ENCODE peak calls at places on chromosomes 11 and 22, in six cellular contexts. C is GM23248, O is GM23338, I is MM.1S, P is PC-9, D is PC-3. L is an unnamed sample.

GRCh38 chr11:82775736-82776346 is 42.2 kb upstream of the FAM181B start:
- DNase-seq in C (peak; percentile 62), P (peak; percentile 50), D (peak; percentile 89), O (peak; percentile 81), I (peak; percentile 80), L (peak; percentile 59)

GRCh38 chr11:36364551-36364950 is 68.5 kb downstream of the PRR5L start:
- DNase-seq in I (no peak), D (peak; percentile 75), C (peak; percentile 36), O (no peak), P (no peak), L (no peak)

GRCh38 chr11:67357831-67358555 is 4.6 kb upstream of the POLD4 start:
- DNase-seq in I (no peak), D (peak; percentile 89), P (peak; percentile 59), C (peak; percentile 74), O (no peak), L (no peak)

GRCh38 chr11:44652901-44653644 is 73.7 kb upstream of the TSPAN18 start:
- DNase-seq in I (no peak), D (no peak), C (no peak), O (no peak), P (no peak), L (no peak)

GRCh38 chr22:48539261-48539660 is 1288.4 kb downstream of the BRD1 start:
- DNase-seq in D (no peak), C (no peak), O (no peak), I (no peak), P (no peak), L (no peak)

GRCh38 chr11:35210886-35211546 is 72.0 kb downstream of the CD44 start:
- DNase-seq in O (no peak), C (peak; percentile 42), P (no peak), I (no peak), D (no peak), L (no peak)

GRCh38 chr22:49021926-49022815 is 805.5 kb downstream of the BRD1 start:
- DNase-seq in D (no peak), I (no peak), C (no peak), O (no peak), P (no peak), L (no peak)

GRCh38 chr11:36380296-36381004 is 84.4 kb downstream of the PRR5L start:
- DNase-seq in I (no peak), C (no peak), D (no peak), P (no peak), O (no peak), L (no peak)

GRCh38 chr11:55852141-55852540 is 13.6 kb downstream of the OR5D16 start:
- DNase-seq in C (no peak), D (no peak), I (peak; percentile 37), P (no peak), O (no peak), L (no peak)

GRCh38 chr11:124970925-124971324 is 16.9 kb downstream of the CCDC15 start:
- DNase-seq in P (peak; percentile 1), I (peak; percentile 32), D (peak; percentile 76), O (peak; percentile 78), C (peak; percentile 47), L (peak; percentile 48)

GRCh38 chr11:44274404-44274803 is 35.5 kb downstream of the ALX4 start:
- DNase-seq in D (no peak), C (no peak), O (no peak), P (no peak), I (no peak), L (no peak)

GRCh38 chr11:64207247-64208085 is 945 bp downstream of the FERMT3 start:
- DNase-seq in I (no peak), P (no peak), O (peak; percentile 34), D (peak; percentile 22), C (peak; percentile 90), L (peak; percentile 2)

GRCh38 chr11:78202733-78203167 is 14.0 kb downstream of the USP35 start:
- DNase-seq in D (no peak), O (no peak), I (peak; percentile 53), P (no peak), C (no peak), L (no peak)

GRCh38 chr11:114159320-114159719 is 99.8 kb downstream of the ZBTB16 start:
- DNase-seq in I (no peak), D (peak; percentile 51), O (no peak), C (no peak), P (no peak), L (no peak)

GRCh38 chr22:48396785-48397530 is 1430.7 kb downstream of the BRD1 start:
- DNase-seq in O (peak; percentile 6), P (no peak), C (no peak), D (no peak), I (no peak), L (no peak)

GRCh38 chr11:10500757-10501684 is 40.0 kb downstream of the RNF141 start:
- DNase-seq in D (no peak), O (no peak), C (no peak), I (no peak), P (no peak), L (no peak)

GRCh38 chr11:89184021-89184420 is 6.3 kb downstream of the TYR start:
- DNase-seq in P (no peak), O (no peak), C (peak; percentile 87), D (peak; percentile 26), I (no peak), L (no peak)

GRCh38 chr22:23970816-23971482 is 3.3 kb downstream of the DDT start:
- DNase-seq in C (no peak), I (no peak), D (no peak), O (no peak), P (no peak), L (no peak)

GRCh38 chr22:49169074-49169744 is 658.5 kb downstream of the BRD1 start:
- DNase-seq in C (no peak), P (no peak), D (no peak), I (no peak), O (no peak), L (no peak)

GRCh38 chr11:69654660-69655478 is 13.9 kb downstream of the CCND1 start:
- DNase-seq in P (peak; percentile 81), I (no peak), D (peak; percentile 97), C (peak; percentile 70), O (peak; percentile 24), L (no peak)

GRCh38 chr11:11620251-11620965 is 1.4 kb downstream of the GALNT18 start:
- DNase-seq in P (no peak), O (peak; percentile 66), I (no peak), C (peak; percentile 50), D (peak; percentile 60), L (peak; percentile 67)

GRCh38 chr11:11070976-11071375 is 213.1 kb upstream of the ZBED5 start:
- DNase-seq in O (no peak), I (no peak), D (no peak), P (no peak), C (no peak), L (no peak)

GRCh38 chr11:15199693-15200092 is 85.0 kb downstream of the INSC start:
- DNase-seq in C (peak; percentile 81), D (peak; percentile 53), O (no peak), P (no peak), I (no peak), L (no peak)

GRCh38 chr22:46092646-46093410 is 57.5 kb upstream of the PPARA start:
- DNase-seq in D (no peak), O (no peak), C (peak; percentile 61), P (no peak), I (no peak), L (no peak)
- H3F3A ChIP-seq in D (peaks cover 4% of the 10 kb centered on the region), O (no peaks in the 10 kb centered on the region), C (peaks cover 74% of the 10 kb centered on the region), P (no peaks in the 10 kb centered on the region), I (no peaks in the 10 kb centered on the region), L (no peaks in the 10 kb centered on the region)

DNA sequence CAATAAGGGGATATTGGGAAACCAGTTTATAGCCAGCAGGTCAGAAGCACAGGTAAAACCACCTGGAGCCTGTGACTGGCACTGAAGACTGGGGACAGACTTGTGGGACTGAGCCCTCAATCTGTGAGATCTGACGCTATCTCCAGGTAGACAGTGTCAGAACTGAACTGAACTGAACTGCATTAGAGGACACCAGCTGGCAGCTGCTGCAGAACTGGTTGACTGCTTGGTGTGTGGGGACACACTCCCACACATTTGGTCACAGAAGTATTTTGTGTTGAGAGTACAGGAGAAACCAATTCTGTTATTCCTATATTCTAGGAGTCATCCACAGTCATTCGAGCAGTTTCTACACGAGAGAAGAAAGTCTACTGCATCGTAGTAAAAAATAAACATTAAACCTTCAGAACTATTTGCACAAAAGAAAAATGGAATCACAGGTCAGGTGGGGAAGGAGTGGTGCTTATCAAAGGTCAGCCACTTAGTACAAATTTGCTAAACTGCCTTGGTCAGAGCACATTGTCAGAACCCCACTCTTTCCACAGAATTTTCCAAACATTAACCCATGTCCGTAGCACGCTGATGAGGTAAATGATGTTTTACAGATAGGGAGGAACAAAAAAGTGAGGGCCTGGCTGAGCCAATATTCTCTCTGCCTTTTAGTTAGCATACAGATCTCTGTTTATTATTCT is 77.2 kb downstream of the SIK3 start:
- DNase-seq in D (no peak), C (no peak), I (no peak), P (no peak), O (no peak), L (no peak)
- TF ChIP-seq EZH2 in D (no peak), C (no peak), I (no peak), P (no peak), O (no peak), L (no peak)

GRCh38 chr11:122165972-122166371 is 50.0 kb upstream of the BLID start:
- DNase-seq in I (peak; percentile 20), C (peak; percentile 46), P (no peak), O (no peak), D (no peak), L (no peak)
- H3F3A ChIP-seq in I (no peaks in the 10 kb centered on the region), C (peaks cover 93% of the 10 kb centered on the region), P (peaks cover 17% of the 10 kb centered on the region), O (no peaks in the 10 kb centered on the region), D (peaks cover 31% of the 10 kb centered on the region), L (no peaks in the 10 kb centered on the region)

GRCh38 chr11:6629892-6630631 is 10.8 kb upstream of the TPP1 start:
- DNase-seq in P (no peak), I (no peak), O (peak; percentile 87), D (no peak), C (no peak), L (peak; percentile 84)
- TF ChIP-seq EZH2 in P (no peak), I (no peak), O (no peak), D (no peak), C (no peak), L (peak; percentile 83)

L was measured in neural progenitor cell.